ENCODE peak calls at places on chromosomes 16 and 17, in eight cellular contexts. I is kidney, A is transverse colon, K is MM.1S, M is ovary, Y is left lung, Z is colonic mucosa, O is left ventricle myocardium inferior. F is an unnamed sample.

GRCh38 chr17:27800522-27800921 is at the start of gene NOS2:
- DNase-seq in O (no peak), I (no peak), M (no peak), A (peak), K (no peak), Y (no peak), Z (peak), F (no peak)

GRCh38 chr16:84844049-84844350 is 24.2 kb downstream of the CRISPLD2 start:
- DNase-seq in K (no peak), Y (peak), O (no peak), A (peak), M (no peak), Z (no peak), I (no peak), F (no peak)

GRCh38 chr17:80827646-80828643 is 163.7 kb upstream of the CHMP6 start:
- DNase-seq in M (no peak), O (no peak), K (no peak), I (peak), Z (no peak), A (no peak), Y (peak), F (no peak)

GRCh38 chr17:81926451-81927144 is 937 bp downstream of the MAFG start:
- DNase-seq in O (peak), A (peak), Z (peak), K (peak), Y (peak), I (peak), M (peak), F (peak)

GRCh38 chr17:34241062-34241461 is 14.0 kb upstream of the CCL2 start:
- DNase-seq in K (no peak), O (peak), M (no peak), A (peak), Z (peak), Y (no peak), I (peak), F (no peak)

GRCh38 chr16:88527186-88527936 is 42.8 kb upstream of the ZC3H18 start:
- DNase-seq in Z (peak), K (no peak), A (peak), M (peak), Y (peak), I (peak), O (peak), F (peak)

GRCh38 chr16:88754912-88755744 is 29.9 kb downstream of the PIEZO1 start:
- DNase-seq in A (no peak), I (no peak), K (no peak), Y (no peak), M (no peak), O (no peak), Z (no peak), F (no peak)

GRCh38 chr17:73939808-73940207 is 263.7 kb upstream of the RPL38 start:
- DNase-seq in M (no peak), K (no peak), Z (no peak), Y (no peak), A (no peak), O (no peak), I (no peak), F (no peak)

GRCh38 chr16:81879625-81880024 is 100.5 kb downstream of the PLCG2 start:
- DNase-seq in I (no peak), O (no peak), K (no peak), A (no peak), Z (no peak), M (no peak), Y (no peak), F (no peak)

GRCh38 chr16:57689772-57690558 is 4.6 kb upstream of the DRC7 start:
- DNase-seq in A (no peak), Z (no peak), K (no peak), M (no peak), Y (no peak), O (no peak), I (no peak), F (no peak)

GRCh38 chr16:48271728-48272127 is 24.4 kb upstream of the ABCC11 start:
- DNase-seq in M (no peak), Z (no peak), Y (no peak), I (no peak), O (no peak), A (no peak), K (no peak), F (no peak)

GRCh38 chr17:1485748-1486376 is 6.6 kb downstream of the MYO1C start:
- DNase-seq in Z (peak), M (peak), A (peak), Y (peak), I (peak), O (peak), K (peak), F (peak)

GRCh38 chr17:43315858-43316521 is 82.2 kb upstream of the RNU2-1 start:
- DNase-seq in M (no peak), Z (no peak), Y (no peak), A (no peak), O (no peak), I (no peak), K (no peak), F (no peak)

GRCh38 chr17:19379306-19380075 is 1.2 kb downstream of the MAPK7 start:
- DNase-seq in K (no peak), O (no peak), Y (no peak), Z (no peak), A (no peak), I (peak), M (no peak), F (no peak)

GRCh38 chr17:43399839-43400328 is 1.1 kb downstream of the ARL4D start:
- DNase-seq in M (no peak), Z (no peak), Y (no peak), A (no peak), O (no peak), K (no peak), I (peak), F (no peak)

GRCh38 chr17:58207451-58207850 is 11.6 kb downstream of the MKS1 start:
- DNase-seq in A (no peak), M (no peak), I (no peak), Y (no peak), O (no peak), Z (no peak), K (no peak), F (no peak)

GRCh38 chr17:28985950-28986713 is 19.7 kb downstream of the SEZ6 start:
- DNase-seq in M (no peak), Z (no peak), O (no peak), I (no peak), A (no peak), Y (no peak), K (no peak), F (no peak)

GRCh38 chr16:8854298-8854948 is 14.4 kb downstream of the CARHSP1 start:
- DNase-seq in K (no peak), Y (peak), O (no peak), A (peak), Z (peak), I (peak), M (no peak), F (no peak)

GRCh38 chr17:50111687-50112655 is 16.8 kb downstream of the PDK2 start:
- DNase-seq in O (peak), M (peak), Z (no peak), K (no peak), A (no peak), I (peak), Y (peak), F (no peak)

GRCh38 chr16:50644730-50645129 is 36.4 kb downstream of the SNX20 start:
- DNase-seq in O (no peak), A (peak), K (peak), M (no peak), Z (no peak), Y (no peak), I (no peak), F (peak)

GRCh38 chr16:3793161-3793576 is 75.8 kb upstream of the TRAP1 start:
- DNase-seq in O (peak), I (no peak), Y (no peak), M (peak), K (no peak), A (no peak), Z (no peak), F (no peak)

GRCh38 chr16:28181557-28181914 is 30.2 kb downstream of the XPO6 start:
- DNase-seq in I (no peak), Y (no peak), A (no peak), Z (peak), K (no peak), O (no peak), M (no peak), F (peak)

GRCh38 chr17:56785396-56785795 is 48.3 kb downstream of the C17orf67 start:
- DNase-seq in Y (no peak), O (no peak), K (no peak), M (no peak), A (no peak), Z (no peak), I (no peak), F (no peak)

GRCh38 chr16:87309912-87310485 is 7.2 kb downstream of the C16orf95 start:
- DNase-seq in O (no peak), M (no peak), K (no peak), Z (no peak), Y (no peak), I (no peak), A (no peak), F (no peak)

GRCh38 chr16:31458835-31459721 is at the start of gene ARMC5:
- DNase-seq in Z (peak), K (peak), A (peak), M (peak), Y (peak), O (peak), I (peak), F (peak)

GRCh38 chr16:87391324-87391949 is 699 bp upstream of the MAP1LC3B start:
- DNase-seq in Y (peak), A (peak), M (no peak), I (peak), O (peak), Z (peak), K (no peak), F (no peak)

GRCh38 chr17:31366088-31366487 is 25.4 kb upstream of the RAB11FIP4 start:
- DNase-seq in A (no peak), Z (no peak), M (no peak), I (no peak), Y (no peak), K (no peak), O (no peak), F (no peak)

GRCh38 chr17:77465358-77466041 is 324.7 kb downstream of the SEC14L1 start:
- DNase-seq in I (peak), Z (peak), K (peak), M (no peak), O (peak), A (peak), Y (peak), F (peak)

DNA sequence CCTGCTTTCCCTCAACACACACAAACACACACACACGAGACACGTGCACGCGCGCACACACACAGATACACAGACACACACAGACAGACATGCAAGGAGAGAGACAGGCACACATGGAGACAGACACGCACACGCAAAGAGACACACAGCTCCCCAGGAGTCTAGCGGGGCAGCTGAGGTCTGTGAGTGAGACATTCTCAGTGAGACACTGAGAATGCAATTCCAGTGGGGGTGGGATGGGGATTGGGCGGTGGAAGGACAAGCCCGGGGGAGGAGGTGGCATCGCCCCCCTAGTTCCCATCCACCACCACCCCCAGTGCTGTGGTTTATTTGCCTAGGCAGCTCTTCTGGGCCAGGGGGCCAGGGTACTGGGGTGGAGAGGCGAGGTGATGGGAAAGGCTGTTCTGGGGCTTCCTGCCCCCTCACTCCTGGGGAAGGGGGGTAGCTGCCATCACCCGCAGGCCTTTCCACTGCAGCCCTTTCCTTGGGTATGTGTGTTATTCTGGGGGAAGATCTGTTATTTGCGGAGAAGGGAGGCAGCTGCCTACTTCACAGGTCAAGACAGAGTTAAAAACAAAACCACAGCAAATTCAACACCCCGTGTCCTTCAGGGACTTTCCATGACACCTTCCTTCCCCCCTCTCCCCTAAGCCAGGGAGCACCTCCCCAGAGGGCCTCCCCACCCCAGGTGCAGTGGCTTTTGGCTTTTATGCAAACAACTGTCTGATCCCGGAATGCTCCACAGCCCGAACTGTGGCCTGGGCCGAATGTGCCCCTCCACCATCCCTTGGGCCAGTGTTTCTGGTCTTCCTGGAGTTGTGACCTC is 18.0 kb downstream of the GRB7 start:
- DNase-seq in A (peak), K (peak), O (no peak), I (peak), Z (no peak), Y (no peak), M (no peak), F (no peak)
- H3K27ac ChIP-seq in A (peak), K (peak), O (peak), I (no peak), Z (peak), Y (peak), M (no peak), F (no peak)

GRCh38 chr17:17146791-17147406 is 59.2 kb downstream of the PLD6 start:
- DNase-seq in O (no peak), A (peak), K (peak), Z (no peak), Y (peak), M (no peak), I (no peak), F (no peak)

GRCh38 chr17:17142556-17142955 is 63.6 kb downstream of the PLD6 start:
- DNase-seq in M (no peak), A (no peak), I (no peak), K (no peak), Y (no peak), O (no peak), Z (no peak), F (no peak)

GRCh38 chr17:17144061-17144460 is 62.1 kb downstream of the PLD6 start:
- DNase-seq in I (no peak), M (no peak), K (no peak), A (no peak), Y (peak), O (no peak), Z (no peak), F (no peak)

GRCh38 chr17:17143501-17143900 is 62.6 kb downstream of the PLD6 start:
- DNase-seq in I (no peak), M (no peak), A (no peak), Y (peak), K (no peak), Z (no peak), O (no peak), F (no peak)

DNA sequence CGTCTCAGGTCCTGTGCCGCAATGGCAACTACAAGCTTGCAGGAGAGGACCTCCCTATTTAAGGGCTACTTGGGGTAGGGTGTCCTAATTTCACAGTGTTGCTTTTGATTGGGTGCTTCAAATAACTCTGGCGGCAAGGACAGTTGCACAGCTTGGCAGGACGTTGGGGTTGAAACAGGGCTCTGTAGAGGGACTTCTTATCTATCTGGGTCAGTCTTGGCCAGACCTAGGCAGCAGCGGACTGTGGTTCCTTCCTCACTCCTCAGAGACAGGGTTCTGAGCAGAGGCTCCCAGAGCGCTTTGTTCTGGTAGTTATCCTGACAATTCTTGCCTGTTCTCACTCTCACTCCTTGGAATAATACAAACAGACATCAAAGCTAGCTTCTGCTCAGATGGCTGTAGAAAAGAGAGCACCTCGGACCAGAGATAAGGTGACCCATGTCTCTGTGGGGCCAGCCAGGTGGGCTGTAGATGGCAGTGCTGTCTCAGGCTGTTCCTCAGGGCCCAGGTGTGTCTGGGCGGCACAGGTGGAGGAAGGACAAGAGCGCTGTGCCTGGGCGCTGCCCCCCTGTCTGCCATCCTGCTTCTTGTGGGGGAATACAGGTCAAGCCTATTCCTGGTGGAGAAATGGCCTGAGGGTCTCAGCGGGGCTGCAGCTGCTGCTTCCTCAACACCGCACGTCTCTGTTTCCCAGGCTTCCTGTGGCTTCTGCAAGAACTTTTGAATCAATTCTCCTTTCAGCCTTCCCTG is 61.0 kb downstream of the PLD6 start:
- DNase-seq in I (no peak), A (no peak), Y (peak), O (no peak), Z (no peak), M (no peak), K (no peak), F (no peak)
- TF ChIP-seq CTCF in I (no peak), A (no peak), Y (no peak), O (no peak), Z (no peak), M (no peak), K (no peak), F (no peak)

GRCh38 chr17:76077582-76078110 is 1.3 kb upstream of the ZACN start:
- DNase-seq in Y (no peak), M (no peak), O (no peak), K (no peak), A (no peak), Z (no peak), I (peak), F (no peak)

GRCh38 chr17:76079577-76080206 is 710 bp downstream of the ZACN start:
- DNase-seq in I (peak), Z (no peak), O (no peak), A (no peak), Y (no peak), K (no peak), M (no peak), F (no peak)

GRCh38 chr17:76080934-76081287 is 1.9 kb downstream of the ZACN start:
- DNase-seq in A (no peak), I (no peak), Y (no peak), K (no peak), O (no peak), Z (no peak), M (no peak), F (no peak)

GRCh38 chr17:76080207-76080933 is 1.4 kb downstream of the ZACN start:
- DNase-seq in Y (no peak), M (no peak), Z (no peak), K (no peak), O (no peak), I (peak), A (no peak), F (no peak)

GRCh38 chr17:76078859-76079576 is at the start of gene ZACN:
- DNase-seq in M (no peak), A (no peak), Y (no peak), O (no peak), I (peak), Z (no peak), K (no peak), F (no peak)
- H3K4me3 ChIP-seq in M (no peak), A (no peak), Y (no peak), O (no peak), I (no peak), Z (no peak), K (no peak), F (no peak)

DNA sequence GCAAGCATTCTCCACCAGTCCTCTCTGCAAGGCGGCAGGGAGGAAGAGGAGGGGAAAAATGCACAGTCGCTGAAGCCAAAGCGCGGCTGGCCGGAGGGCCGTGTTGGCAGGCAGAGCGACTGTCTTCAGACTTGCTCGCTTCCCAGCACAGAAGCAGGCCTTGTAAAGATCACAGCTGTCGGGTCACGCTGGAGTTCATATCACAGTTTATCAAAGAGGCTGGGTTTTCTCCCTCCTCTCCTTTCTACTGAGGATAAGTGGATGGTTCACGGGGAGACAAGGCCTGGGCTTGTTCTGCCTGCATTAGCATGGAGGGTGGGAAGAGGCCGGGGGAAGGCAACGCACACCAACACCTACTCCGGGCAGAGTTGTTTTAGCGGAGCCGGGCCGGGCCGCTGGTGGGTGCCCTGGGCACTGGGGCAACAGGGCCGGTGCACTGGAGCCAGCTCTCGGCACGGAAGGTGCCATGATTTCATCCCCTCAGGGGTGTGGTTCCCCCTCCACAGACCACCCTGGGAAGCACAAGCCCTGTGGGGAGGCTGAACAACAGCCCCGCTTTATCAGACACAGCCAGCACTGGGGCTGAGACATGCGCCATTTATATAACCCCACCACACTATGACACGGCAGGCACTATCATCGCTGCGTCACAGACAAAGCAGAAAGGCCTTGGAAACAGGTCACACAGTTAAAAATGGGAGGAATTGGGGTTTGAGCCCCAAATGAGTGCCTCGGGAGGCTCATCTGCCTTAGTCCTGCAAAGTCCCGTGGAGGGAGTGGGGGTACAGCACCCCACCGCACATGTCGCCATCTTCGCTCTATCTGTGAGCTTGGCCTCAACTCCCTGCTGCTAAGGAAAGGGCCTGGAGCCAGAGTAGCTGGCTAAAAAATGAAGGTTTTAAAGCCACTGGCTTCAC is 40.3 kb upstream of the MTSS2 start:
- DNase-seq in M (no peak), Z (no peak), A (peak), O (peak), Y (no peak), K (no peak), I (peak), F (no peak)
- H3K27ac ChIP-seq in M (peak), Z (peak), A (peak), O (peak), Y (peak), K (no peak), I (peak), F (no peak)

GRCh38 chr16:78925071-78925714 is 675.3 kb downstream of the MAF start:
- DNase-seq in O (peak), Y (no peak), A (peak), Z (peak), K (peak), I (no peak), M (no peak), F (no peak)
- TF ChIP-seq CTCF in O (peak), Y (peak), A (peak), Z (peak), K (peak), I (peak), M (no peak), F (peak)

GRCh38 chr17:21457051-21458026 is 81.2 kb downstream of the KCNJ12 start:
- DNase-seq in Z (peak), O (peak), Y (peak), K (peak), M (peak), A (peak), I (peak), F (peak)

GRCh38 chr17:21459536-21459935 is 83.4 kb downstream of the KCNJ12 start:
- DNase-seq in A (no peak), I (no peak), Y (no peak), O (no peak), Z (no peak), K (no peak), M (no peak), F (no peak)

GRCh38 chr17:21455761-21456160 is 79.6 kb downstream of the KCNJ12 start:
- DNase-seq in Z (no peak), A (no peak), I (no peak), Y (no peak), M (no peak), K (no peak), O (no peak), F (no peak)

GRCh38 chr17:21460358-21460757 is 84.2 kb downstream of the KCNJ12 start:
- DNase-seq in Y (no peak), A (no peak), O (no peak), I (no peak), Z (no peak), K (no peak), M (no peak), F (peak)

GRCh38 chr17:21458036-21458435 is 81.9 kb downstream of the KCNJ12 start:
- DNase-seq in Z (no peak), A (no peak), Y (no peak), M (no peak), K (no peak), O (no peak), I (no peak), F (no peak)
- H3K4me3 ChIP-seq in Z (no peak), A (no peak), Y (no peak), M (no peak), K (no peak), O (no peak), I (no peak), F (no peak)

F was measured in brain microvascular endothelial cell.